ENCODE peak calls at places on chromosomes 11 and 22, in seven cellular contexts. V, Z, F, X, N, M and J are unnamed samples.

GRCh38 chr11:74019104-74019738 is 10.3 kb upstream of the UCP3 start:
- DNase-seq in V (no peak), Z (no peak), F (no peak), X (no peak), N (peak; percentile 69), M (no peak), J (no peak)

GRCh38 chr11:69089258-69089657 is 40.5 kb downstream of the TPCN2 start:
- DNase-seq in V (no peak), Z (peak; percentile 17), F (no peak), X (no peak), N (peak; percentile 63), M (no peak), J (no peak)

GRCh38 chr22:47270463-47271135 is 508.1 kb downstream of the TBC1D22A start:
- DNase-seq in V (no peak), Z (no peak), F (no peak), X (no peak), N (no peak), M (no peak), J (no peak)

GRCh38 chr11:2305862-2306823 is 4.3 kb downstream of the TSPAN32 start:
- DNase-seq in V (no peak), Z (peak; percentile 46), F (no peak), X (peak; percentile 22), N (peak; percentile 25), M (peak; percentile 54), J (no peak)

GRCh38 chr11:72441647-72442267 is 7.4 kb upstream of the CLPB start:
- DNase-seq in V (no peak), Z (peak; percentile 72), F (no peak), X (peak; percentile 32), N (no peak), M (no peak), J (no peak)

GRCh38 chr22:47033648-47034000 is 271.2 kb downstream of the TBC1D22A start:
- DNase-seq in V (no peak), Z (no peak), F (no peak), X (no peak), N (no peak), M (no peak), J (no peak)

GRCh38 chr11:35040221-35040942 is 98.6 kb upstream of the CD44 start:
- DNase-seq in V (no peak), Z (no peak), F (no peak), X (no peak), N (no peak), M (no peak), J (no peak)

GRCh38 chr22:33274214-33274828 is 216.1 kb upstream of the SYN3 start:
- DNase-seq in V (no peak), Z (no peak), F (no peak), X (no peak), N (no peak), M (no peak), J (peak; percentile 42)

GRCh38 chr22:30262917-30263741 is 3.5 kb downstream of the OSM start:
- DNase-seq in V (no peak), Z (peak; percentile 57), F (peak; percentile 52), X (peak; percentile 87), N (peak; percentile 80), M (peak; percentile 79), J (peak; percentile 65)

GRCh38 chr11:134445601-134446325 is 33.7 kb upstream of the B3GAT1 start:
- DNase-seq in V (no peak), Z (no peak), F (no peak), X (no peak), N (no peak), M (no peak), J (no peak)

GRCh38 chr11:27471588-27472397 is 797 bp downstream of the LGR4 start:
- DNase-seq in V (no peak), Z (peak; percentile 11), F (peak; percentile 35), X (peak; percentile 25), N (peak; percentile 49), M (peak; percentile 52), J (peak; percentile 27)

GRCh38 chr22:26903030-26903856 is 245.9 kb downstream of the MIAT start:
- DNase-seq in V (no peak), Z (no peak), F (no peak), X (no peak), N (no peak), M (no peak), J (no peak)

GRCh38 chr11:109138200-109138599 is 283.8 kb upstream of the C11orf87 start:
- DNase-seq in V (no peak), Z (no peak), F (no peak), X (no peak), N (no peak), M (no peak), J (no peak)

GRCh38 chr22:23200896-23201295 is 20.6 kb downstream of the BCR start:
- DNase-seq in V (no peak), Z (peak; percentile 55), F (no peak), X (no peak), N (peak; percentile 44), M (no peak), J (no peak)

GRCh38 chr11:28529046-28529445 is 420.9 kb downstream of the METTL15 start:
- DNase-seq in V (no peak), Z (no peak), F (no peak), X (no peak), N (no peak), M (no peak), J (no peak)

GRCh38 chr22:22125028-22125578 is 119.5 kb upstream of the VPREB1 start:
- DNase-seq in V (no peak), Z (no peak), F (no peak), X (no peak), N (no peak), M (no peak), J (no peak)

GRCh38 chr22:45230026-45230845 is 10.5 kb downstream of the KIAA0930 start:
- DNase-seq in V (no peak), Z (no peak), F (no peak), X (peak; percentile 50), N (no peak), M (no peak), J (no peak)
- TF ChIP-seq POLR2A in V (no peak), Z (no peak), F (no peak), X (no peak), N (no peak), M (no peak), J (no peak)

DNA sequence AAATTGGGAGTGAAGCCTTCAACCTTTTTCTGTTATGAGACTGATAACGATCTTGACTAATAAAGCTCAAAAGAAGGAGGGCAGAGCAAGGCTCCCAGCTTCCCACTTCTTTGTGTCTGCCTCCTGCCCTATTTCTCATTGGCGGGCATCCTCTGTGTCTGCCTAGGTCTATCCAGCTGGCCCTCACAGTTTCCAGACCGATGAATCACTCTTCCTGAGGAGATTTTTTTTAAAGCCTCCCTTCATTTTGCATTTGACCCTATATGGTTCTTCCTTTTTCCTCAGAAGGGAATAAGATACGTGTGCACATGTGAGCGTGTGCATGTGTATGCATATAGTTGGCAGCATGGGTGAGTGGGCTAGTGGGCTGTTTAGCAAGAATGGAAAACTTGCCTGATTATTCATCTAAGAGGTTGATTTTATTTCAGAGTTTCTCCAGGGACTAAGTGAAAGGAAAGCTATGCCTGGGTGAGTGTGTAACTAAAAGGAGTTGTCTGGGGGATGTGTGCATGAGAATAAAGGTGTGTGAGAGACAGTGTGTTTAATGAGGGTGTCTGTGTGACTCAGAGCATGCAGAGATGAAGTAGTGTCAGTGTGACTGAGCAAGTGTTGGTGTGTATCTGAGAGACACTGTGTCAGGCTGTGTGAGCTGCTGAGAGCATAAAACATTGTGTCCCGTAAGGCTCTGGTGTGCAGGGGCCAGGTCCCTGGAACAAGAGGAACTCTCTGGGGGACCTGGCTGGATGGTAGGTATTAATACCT is 12.2 kb downstream of the PHLDB1 start:
- DNase-seq in V (no peak), Z (peak; percentile 97), F (no peak), X (peak; percentile 46), N (no peak), M (no peak), J (no peak)
- TF ChIP-seq POLR2AphosphoS5 in V (no peak), Z (peak; percentile 73), F (peak; percentile 58), X (no peak), N (no peak), M (no peak), J (no peak)

DNA sequence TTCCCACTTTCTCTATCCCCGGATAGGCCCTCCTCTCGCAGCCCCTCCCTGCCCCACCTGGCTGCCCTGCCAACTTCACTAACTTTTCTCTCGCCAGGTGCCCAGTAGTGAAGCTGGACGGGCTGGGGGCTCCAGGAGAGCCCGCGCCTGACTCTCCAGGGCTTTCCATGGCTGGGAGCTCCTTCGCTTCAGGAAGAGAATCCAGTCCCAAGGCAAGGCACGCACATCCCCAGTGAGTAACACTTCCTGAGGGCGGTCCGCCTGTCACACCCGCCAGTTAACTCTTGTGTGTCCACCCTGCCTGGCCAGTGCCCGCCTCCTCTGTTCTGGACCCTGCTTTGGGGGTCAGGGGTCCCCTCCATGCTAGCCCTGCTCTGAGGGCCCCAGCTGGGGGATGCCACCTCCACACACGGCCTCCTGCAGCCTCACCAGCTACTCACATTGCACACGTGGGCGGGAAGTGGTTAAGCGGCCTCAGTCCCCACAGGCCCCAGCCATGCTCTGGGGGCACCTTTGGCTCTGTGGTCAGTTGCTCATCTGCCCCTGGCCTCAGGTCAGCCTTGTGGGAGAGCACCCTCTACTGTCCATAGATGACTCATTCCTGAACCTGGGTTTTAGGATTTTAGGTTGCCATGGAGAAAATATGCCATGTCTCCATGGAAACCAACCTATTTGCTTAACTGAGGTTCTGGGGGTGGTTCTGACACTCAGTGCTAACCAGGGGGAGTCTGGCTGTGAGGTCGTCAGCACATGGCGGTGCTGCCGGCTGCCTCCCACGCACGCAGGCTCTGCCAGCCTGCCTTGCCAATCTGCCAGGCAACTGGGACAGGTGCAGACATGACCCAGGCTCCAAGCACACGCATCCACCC is at the start of gene RIN1:
- DNase-seq in V (no peak), Z (peak; percentile 85), F (no peak), X (peak; percentile 56), N (peak; percentile 75), M (no peak), J (peak; percentile 85)
- TF ChIP-seq POLR2A in V (no peak), Z (peak; percentile 87), F (no peak), X (no peak), N (no peak), M (peak; percentile 20), J (peak; percentile 38)

GRCh38 chr11:45994421-45995341 is 72.2 kb downstream of the LARGE2 start:
- DNase-seq in V (no peak), Z (no peak), F (no peak), X (no peak), N (no peak), M (no peak), J (no peak)

GRCh38 chr11:45988922-45989321 is 66.5 kb downstream of the LARGE2 start:
- DNase-seq in V (no peak), Z (no peak), F (no peak), X (no peak), N (no peak), M (no peak), J (no peak)

GRCh38 chr11:45997599-45997998 is 75.1 kb downstream of the LARGE2 start:
- DNase-seq in V (no peak), Z (no peak), F (no peak), X (no peak), N (no peak), M (no peak), J (no peak)

GRCh38 chr11:45995342-45995734 is 72.9 kb downstream of the LARGE2 start:
- DNase-seq in V (no peak), Z (no peak), F (no peak), X (no peak), N (no peak), M (no peak), J (no peak)

DNA sequence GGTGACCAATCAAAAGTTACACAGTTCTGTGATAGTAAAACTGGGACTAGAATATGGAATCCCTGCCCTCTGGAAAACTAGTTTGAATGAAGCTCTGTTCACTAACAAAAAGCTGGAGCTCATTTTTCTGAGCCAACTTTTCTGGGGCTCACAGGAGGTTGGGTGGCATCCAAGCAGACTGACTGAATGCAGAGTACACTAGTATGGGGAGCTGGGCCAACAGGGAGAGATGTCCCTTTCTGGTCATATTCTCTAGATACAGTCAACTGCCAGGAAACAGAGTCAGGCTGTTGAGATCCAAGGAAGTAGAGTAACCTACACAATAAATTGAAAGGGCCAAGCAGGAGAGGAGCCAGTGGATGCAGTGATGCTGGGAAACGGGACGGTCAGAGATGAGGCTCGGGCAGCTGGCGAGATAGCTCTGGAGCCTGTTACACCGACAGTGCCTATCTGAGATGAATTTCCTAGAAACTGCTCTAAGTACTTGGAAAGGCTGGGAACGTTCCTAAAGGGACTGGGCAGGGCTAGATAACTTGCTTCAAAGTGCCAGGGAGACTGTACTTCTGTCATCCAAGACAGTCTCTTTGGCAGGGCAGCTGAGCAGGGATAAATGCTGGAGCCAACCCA is 71.1 kb downstream of the LARGE2 start:
- DNase-seq in V (no peak), Z (no peak), F (no peak), X (no peak), N (no peak), M (no peak), J (no peak)
- TF ChIP-seq POLR2AphosphoS5 in V (no peak), Z (no peak), F (no peak), X (no peak), N (no peak), M (no peak), J (no peak)